ENCODE peak calls at places on chromosome 14, in ten cellular contexts. U is suprapubic skin, S is breast epithelium, N is transverse colon, Q is sigmoid colon, D is stomach, F is SK-N-SH, Y is HepG2, K is spleen, P is H1. A is an unnamed sample.

GRCh38 chr14:44897844-44898151 is 63.9 kb downstream of the KLHL28 start:
- DNase-seq in U (no peak), S (no peak), N (no peak), Q (no peak), D (no peak), F (no peak), Y (no peak), K (no peak), P (no peak), A (no peak)

GRCh38 chr14:24331731-24332093 is 3.2 kb downstream of the ADCY4 start:
- DNase-seq in U (no peak), S (no peak), N (no peak), Q (no peak), D (no peak), F (no peak), Y (no peak), K (peak), P (no peak), A (no peak)

GRCh38 chr14:35470775-35471174 is 63.2 kb upstream of the INSM2 start:
- DNase-seq in U (no peak), S (no peak), N (no peak), Q (no peak), D (no peak), F (no peak), Y (no peak), K (no peak), P (no peak), A (no peak)

GRCh38 chr14:100629696-100630095 is 42.5 kb upstream of the BEGAIN start:
- DNase-seq in U (no peak), S (no peak), N (no peak), Q (no peak), D (no peak), F (no peak), Y (no peak), K (no peak), P (no peak), A (no peak)

GRCh38 chr14:21192447-21192822 is 36.6 kb upstream of the OR5AU1 start:
- DNase-seq in U (no peak), S (no peak), N (no peak), Q (no peak), D (no peak), F (no peak), Y (no peak), K (no peak), P (no peak), A (no peak)

GRCh38 chr14:72401632-72402428 is 469.6 kb downstream of the RGS6 start:
- DNase-seq in U (no peak), S (no peak), N (no peak), Q (no peak), D (no peak), F (no peak), Y (no peak), K (no peak), P (no peak), A (no peak)

GRCh38 chr14:59190372-59190771 is 1.9 kb downstream of the DAAM1 start:
- DNase-seq in U (no peak), S (no peak), N (peak), Q (no peak), D (no peak), F (peak), Y (peak), K (no peak), P (no peak), A (no peak)

GRCh38 chr14:84197704-84198103 is 1332.2 kb upstream of the FLRT2 start:
- DNase-seq in U (no peak), S (no peak), N (no peak), Q (no peak), D (no peak), F (no peak), Y (no peak), K (no peak), P (no peak), A (no peak)

GRCh38 chr14:100783630-100784321 is 42.1 kb upstream of the MEG3 start:
- DNase-seq in U (no peak), S (no peak), N (no peak), Q (peak), D (no peak), F (peak), Y (no peak), K (peak), P (no peak), A (no peak)

GRCh38 chr14:44453433-44454171 is 53.5 kb downstream of the FSCB start:
- DNase-seq in U (no peak), S (no peak), N (no peak), Q (no peak), D (no peak), F (no peak), Y (no peak), K (no peak), P (no peak), A (no peak)

GRCh38 chr14:80607430-80608200 is 333.9 kb downstream of the CEP128 start:
- DNase-seq in U (no peak), S (no peak), N (no peak), Q (no peak), D (no peak), F (no peak), Y (no peak), K (no peak), P (no peak), A (no peak)

GRCh38 chr14:52950898-52951729 is at the start of gene FERMT2:
- DNase-seq in U (peak), S (peak), N (peak), Q (peak), D (peak), F (peak), Y (peak), K (peak), P (no peak), A (no peak)

GRCh38 chr14:68548194-68549056 is 244.4 kb downstream of the ZFP36L1 start:
- DNase-seq in U (peak), S (peak), N (peak), Q (peak), D (peak), F (peak), Y (no peak), K (no peak), P (no peak), A (peak)

GRCh38 chr14:97878727-97879126 is 1081.5 kb downstream of the VRK1 start:
- DNase-seq in U (no peak), S (peak), N (peak), Q (peak), D (no peak), F (no peak), Y (no peak), K (no peak), P (no peak), A (no peak)

GRCh38 chr14:96783306-96784224 is 13.6 kb upstream of the VRK1 start:
- DNase-seq in U (no peak), S (no peak), N (no peak), Q (no peak), D (no peak), F (no peak), Y (no peak), K (no peak), P (no peak), A (no peak)

GRCh38 chr14:92783813-92784431 is 10.2 kb upstream of the GOLGA5 start:
- DNase-seq in U (no peak), S (no peak), N (peak), Q (no peak), D (no peak), F (peak), Y (peak), K (no peak), P (no peak), A (no peak)

GRCh38 chr14:79585845-79586244 is 625.5 kb downstream of the DIO2 start:
- DNase-seq in U (no peak), S (no peak), N (no peak), Q (no peak), D (no peak), F (no peak), Y (no peak), K (no peak), P (no peak), A (no peak)

GRCh38 chr14:22579218-22579617 is 9.8 kb downstream of the DAD1 start:
- DNase-seq in U (no peak), S (no peak), N (no peak), Q (no peak), D (no peak), F (no peak), Y (no peak), K (no peak), P (no peak), A (no peak)

GRCh38 chr14:51394391-51394790 is 154.3 kb downstream of the TMX1 start:
- DNase-seq in U (no peak), S (no peak), N (no peak), Q (no peak), D (no peak), F (no peak), Y (no peak), K (no peak), P (no peak), A (no peak)

GRCh38 chr14:67555518-67556090 is 22.5 kb downstream of the PLEKHH1 start:
- DNase-seq in U (no peak), S (no peak), N (no peak), Q (no peak), D (no peak), F (no peak), Y (no peak), K (no peak), P (no peak), A (no peak)

GRCh38 chr14:79842270-79842669 is 369.0 kb downstream of the DIO2 start:
- DNase-seq in U (no peak), S (no peak), N (no peak), Q (peak), D (no peak), F (no peak), Y (no peak), K (no peak), P (no peak), A (no peak)

GRCh38 chr14:103518416-103519042 is 4.1 kb downstream of the CKB start:
- DNase-seq in U (no peak), S (no peak), N (peak), Q (peak), D (peak), F (peak), Y (peak), K (peak), P (no peak), A (no peak)

GRCh38 chr14:39025810-39026627 is 77.0 kb downstream of the SEC23A start:
- DNase-seq in U (no peak), S (no peak), N (no peak), Q (no peak), D (no peak), F (no peak), Y (peak), K (no peak), P (no peak), A (no peak)

GRCh38 chr14:53537421-53538315 is 384.5 kb upstream of the DDHD1 start:
- DNase-seq in U (no peak), S (no peak), N (peak), Q (peak), D (no peak), F (no peak), Y (no peak), K (no peak), P (no peak), A (no peak)

GRCh38 chr14:36363704-36364103 is 43.3 kb upstream of the MBIP start:
- DNase-seq in U (no peak), S (no peak), N (no peak), Q (no peak), D (no peak), F (no peak), Y (no peak), K (no peak), P (no peak), A (no peak)

GRCh38 chr14:22845103-22845394 is 8.7 kb downstream of the MMP14 start:
- DNase-seq in U (no peak), S (no peak), N (no peak), Q (no peak), D (no peak), F (no peak), Y (no peak), K (no peak), P (no peak), A (no peak)

GRCh38 chr14:67971627-67972625 is 152.3 kb downstream of the RAD51B start:
- DNase-seq in U (no peak), S (no peak), N (no peak), Q (no peak), D (no peak), F (peak), Y (no peak), K (no peak), P (no peak), A (no peak)

GRCh38 chr14:54549862-54550261 is 17.1 kb upstream of the SAMD4A start:
- DNase-seq in U (no peak), S (no peak), N (no peak), Q (no peak), D (no peak), F (no peak), Y (no peak), K (no peak), P (no peak), A (no peak)

GRCh38 chr14:35247777-35248475 is 44.3 kb upstream of the PSMA6 start:
- DNase-seq in U (no peak), S (no peak), N (no peak), Q (no peak), D (no peak), F (no peak), Y (no peak), K (no peak), P (no peak), A (no peak)

DNA sequence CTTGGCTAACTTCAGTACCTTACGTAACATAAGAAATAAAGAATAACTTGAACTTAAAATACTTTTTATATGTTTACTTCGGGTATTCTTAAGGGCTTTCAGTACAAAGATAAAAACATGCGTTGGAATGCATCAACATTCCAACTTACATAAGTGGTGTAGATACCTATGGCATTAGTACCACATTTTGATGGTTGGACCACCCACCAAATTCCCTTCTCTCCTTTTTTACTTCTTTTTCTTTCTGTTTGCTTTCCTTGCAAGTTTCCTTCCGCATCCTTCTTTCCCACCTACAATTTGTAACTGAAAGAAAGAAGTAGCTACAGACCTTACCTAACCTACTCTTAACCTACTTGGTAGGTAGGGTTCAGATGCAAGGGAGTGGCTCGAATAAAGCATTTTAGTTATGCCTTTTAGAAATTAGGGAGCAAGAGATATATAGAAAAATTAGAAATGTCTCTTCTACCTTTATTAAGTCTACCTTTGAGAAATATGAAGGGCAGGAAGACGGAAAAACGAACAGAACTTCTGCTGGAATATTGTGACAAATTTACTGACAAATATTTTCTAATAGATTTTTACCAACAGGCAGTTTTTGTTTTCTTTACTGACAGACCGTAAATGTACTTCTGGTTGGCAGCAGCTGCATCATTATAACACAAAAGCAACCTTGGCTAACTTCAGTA is 2.1 kb upstream of the ARHGAP5 start:
- DNase-seq in U (no peak), S (no peak), N (no peak), Q (no peak), D (no peak), F (no peak), Y (peak), K (no peak), P (no peak), A (no peak)
- H3K27ac ChIP-seq in U (peak), S (peak), N (peak), Q (peak), D (peak), F (peak), Y (no peak), K (peak), P (no peak), A (peak)

GRCh38 chr14:28772613-28773012 is 6.0 kb downstream of the FOXG1 start:
- DNase-seq in U (no peak), S (no peak), N (no peak), Q (no peak), D (no peak), F (no peak), Y (no peak), K (no peak), P (no peak), A (no peak)
- TF ChIP-seq CTCF in U (no peak), S (no peak), N (no peak), Q (no peak), D (no peak), F (no peak), Y (no peak), K (no peak), P (no peak), A (no peak)

DNA sequence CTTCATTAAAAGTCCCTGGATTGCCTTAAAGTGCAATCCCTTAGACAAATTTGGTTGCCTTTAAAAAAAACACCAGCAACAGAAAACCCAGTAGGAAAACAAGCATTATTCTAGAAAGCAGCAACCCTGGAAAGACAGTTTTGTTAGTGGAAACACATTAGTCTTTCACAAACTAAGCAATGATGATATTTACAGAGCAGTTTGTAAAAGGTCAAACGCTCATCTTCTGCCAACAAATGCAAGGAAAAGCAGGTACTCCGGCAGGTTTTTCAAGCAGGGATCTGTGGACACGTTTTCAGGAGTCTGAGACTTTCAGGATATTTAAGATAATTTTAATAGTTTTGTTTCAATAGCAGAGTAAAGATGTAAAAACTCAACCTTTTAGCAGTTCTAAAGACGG is 202.2 kb downstream of the EXOC5 start:
- DNase-seq in U (no peak), S (no peak), N (no peak), Q (no peak), D (no peak), F (no peak), Y (no peak), K (no peak), P (no peak), A (no peak)
- TF ChIP-seq POLR2AphosphoS5 in U (no peak), S (no peak), N (no peak), Q (no peak), D (no peak), F (no peak), Y (no peak), K (no peak), P (no peak), A (no peak)

DNA sequence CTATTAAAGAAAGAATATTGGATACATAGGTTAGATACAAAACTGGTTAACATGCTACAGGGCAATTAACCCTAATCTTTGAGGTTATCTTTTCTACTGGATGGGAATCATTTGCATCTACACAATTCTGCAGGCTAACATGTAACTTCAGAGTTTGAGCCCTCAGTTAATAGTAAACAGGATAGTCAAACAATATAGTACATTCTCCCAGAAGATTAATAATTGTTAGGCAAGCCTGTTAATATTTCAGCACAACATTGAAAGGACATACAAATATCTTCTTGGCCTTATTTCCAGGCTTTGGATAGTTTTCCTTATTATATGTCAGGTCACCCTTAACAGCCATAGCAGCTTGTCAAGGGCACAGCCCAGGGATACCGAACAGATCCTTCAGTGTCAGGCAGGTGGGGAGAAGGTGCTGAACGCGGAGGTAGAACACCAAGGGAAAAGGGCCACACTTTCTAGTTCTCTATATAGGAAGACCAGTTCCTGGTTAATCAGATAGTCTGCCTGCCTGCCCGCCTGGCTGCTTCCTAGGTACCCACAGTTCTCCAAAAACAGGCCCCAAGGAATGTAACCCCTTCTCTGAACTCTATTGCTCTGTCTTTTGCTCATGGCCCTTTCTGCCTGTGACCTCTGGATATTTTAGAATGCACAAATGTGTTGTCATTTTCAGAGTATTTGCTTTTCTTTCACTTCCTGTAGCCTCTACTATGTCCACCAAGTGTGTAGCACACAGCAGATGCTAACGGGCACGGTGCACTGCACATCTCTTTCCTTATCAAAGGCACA is 256.0 kb downstream of the PCNX1 start:
- DNase-seq in U (peak), S (no peak), N (no peak), Q (no peak), D (no peak), F (no peak), Y (no peak), K (no peak), P (no peak), A (no peak)
- H3K27ac ChIP-seq in U (no peak), S (no peak), N (no peak), Q (no peak), D (no peak), F (no peak), Y (no peak), K (no peak), P (no peak), A (no peak)

DNA sequence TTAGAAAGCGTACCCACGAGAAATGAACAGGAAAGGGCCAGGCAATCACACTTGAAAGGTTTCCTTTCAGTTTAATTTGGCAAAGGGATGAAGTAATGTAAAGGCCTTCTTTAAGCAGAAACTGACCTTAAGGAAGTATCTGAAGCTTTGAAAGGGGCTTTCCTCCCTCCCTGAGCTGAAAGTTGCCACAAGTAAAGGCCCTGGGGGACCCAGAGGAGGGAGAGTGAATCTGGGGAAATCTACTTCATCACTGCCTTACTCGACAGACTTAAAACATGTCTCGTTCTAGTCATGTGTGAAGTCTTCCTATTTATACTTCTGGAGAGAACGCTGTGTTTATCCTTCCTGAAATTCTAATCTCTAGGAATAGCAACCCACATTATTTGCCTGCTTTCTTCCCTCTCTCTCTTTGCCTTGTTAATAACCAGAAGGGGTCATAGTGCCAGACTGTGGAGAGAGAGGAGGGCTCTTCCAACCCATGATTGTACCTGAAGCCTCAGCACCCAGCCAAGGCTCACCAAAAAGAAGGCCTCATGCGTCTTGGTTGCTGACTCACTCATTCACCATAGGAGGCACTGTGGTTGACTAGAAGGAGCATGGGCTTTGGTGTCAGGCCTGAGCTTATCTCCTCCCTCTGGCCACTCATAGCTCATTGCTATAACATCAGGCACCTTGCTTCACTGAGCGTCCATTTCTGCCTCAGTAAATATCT is 10.2 kb upstream of the GPX2 start:
- DNase-seq in U (peak), S (no peak), N (no peak), Q (peak), D (no peak), F (no peak), Y (no peak), K (no peak), P (no peak), A (no peak)
- TF ChIP-seq CTCF in U (no peak), S (no peak), N (no peak), Q (no peak), D (no peak), F (no peak), Y (peak), K (no peak), P (peak), A (no peak)

GRCh38 chr14:69613312-69614073 is 2.1 kb downstream of the SUSD6 start:
- DNase-seq in U (no peak), S (no peak), N (no peak), Q (no peak), D (no peak), F (no peak), Y (no peak), K (no peak), P (no peak), A (no peak)

GRCh38 chr14:69611264-69612013 is at the start of gene SUSD6:
- DNase-seq in U (peak), S (peak), N (peak), Q (peak), D (peak), F (peak), Y (peak), K (peak), P (peak), A (no peak)

GRCh38 chr14:69612014-69612758 is 790 bp downstream of the SUSD6 start:
- DNase-seq in U (no peak), S (no peak), N (peak), Q (no peak), D (no peak), F (peak), Y (no peak), K (peak), P (no peak), A (no peak)

GRCh38 chr14:69614592-69614991 is 3.2 kb downstream of the SUSD6 start:
- DNase-seq in U (no peak), S (no peak), N (peak), Q (no peak), D (no peak), F (no peak), Y (no peak), K (peak), P (no peak), A (no peak)

GRCh38 chr14:69612759-69613145 is 1.4 kb downstream of the SUSD6 start:
- DNase-seq in U (no peak), S (no peak), N (no peak), Q (no peak), D (no peak), F (no peak), Y (no peak), K (no peak), P (no peak), A (no peak)
- TF ChIP-seq POLR2AphosphoS5 in U (no peak), S (no peak), N (no peak), Q (no peak), D (no peak), F (no peak), Y (no peak), K (no peak), P (no peak), A (no peak)

A was measured in vagina.